ENCODE peak calls at places on chromosomes 3 and 15, in eight cellular contexts. Y is heart right ventricle; Q is glutamatergic neuron; J is activated B cell treated with CpG ODN at 0.5 μM for 24 hours; B is CD4-positive, alpha-beta T cell; T is WTC11; V is GM13977; X is brain microvascular endothelial cell. P is an unnamed sample.

GRCh38 chr3:126683506-126683905 is 20.5 kb upstream of the CHCHD6 start:
- DNase-seq in X (no peak), V (no peak), T (no peak), J (no peak), Y (no peak), Q (no peak), B (no peak), P (no peak)

GRCh38 chr15:81507831-81508230 is 133.8 kb upstream of the TMC3 start:
- DNase-seq in Q (no peak), Y (no peak), X (no peak), B (no peak), J (no peak), V (no peak), T (no peak), P (no peak)

GRCh38 chr3:129563332-129563731 is 20.4 kb downstream of the H1-8 start:
- DNase-seq in Q (no peak), B (no peak), T (no peak), V (no peak), Y (no peak), J (no peak), X (no peak), P (no peak)

GRCh38 chr3:18111702-18112311 is 313.3 kb downstream of the SATB1 start:
- DNase-seq in Y (no peak), X (no peak), T (no peak), J (no peak), B (no peak), V (peak), Q (peak), P (peak)

GRCh38 chr15:26392956-26393355 is 379.9 kb downstream of the GABRB3 start:
- DNase-seq in Q (no peak), B (no peak), Y (no peak), V (no peak), T (no peak), X (no peak), J (no peak), P (no peak)

GRCh38 chr3:143418391-143418790 is 298.8 kb downstream of the CHST2 start:
- DNase-seq in B (no peak), J (no peak), Q (no peak), V (no peak), X (no peak), Y (no peak), T (no peak), P (no peak)

GRCh38 chr3:163626753-163627152 is 1451.5 kb downstream of the SI start:
- DNase-seq in T (no peak), X (no peak), Q (no peak), V (no peak), J (no peak), Y (no peak), B (no peak), P (no peak)

GRCh38 chr3:173301647-173302046 is 95.9 kb upstream of the NLGN1 start:
- DNase-seq in V (no peak), B (no peak), Y (no peak), T (no peak), J (no peak), X (no peak), Q (no peak), P (no peak)

GRCh38 chr3:66437341-66437929 is 63.4 kb downstream of the LRIG1 start:
- DNase-seq in X (no peak), B (no peak), Q (no peak), T (no peak), V (no peak), J (no peak), Y (no peak), P (no peak)

GRCh38 chr15:94791516-94791915 is 560.2 kb downstream of the MCTP2 start:
- DNase-seq in V (no peak), J (no peak), X (no peak), Q (no peak), T (no peak), Y (no peak), B (no peak), P (no peak)

GRCh38 chr3:49351521-49352011 is 6.6 kb downstream of the GPX1 start:
- DNase-seq in T (no peak), V (no peak), X (peak), Q (no peak), J (no peak), Y (no peak), B (no peak), P (no peak)

GRCh38 chr15:63994073-63994600 is 52.1 kb downstream of the DAPK2 start:
- DNase-seq in X (no peak), Q (no peak), T (no peak), V (no peak), Y (no peak), J (no peak), B (no peak), P (no peak)

GRCh38 chr3:11591401-11592266 is 52.1 kb downstream of the VGLL4 start:
- DNase-seq in B (no peak), V (no peak), X (peak), Q (no peak), J (no peak), T (peak), Y (peak), P (no peak)

GRCh38 chr15:58182460-58183163 is 44.4 kb downstream of the AQP9 start:
- DNase-seq in X (no peak), Y (peak), Q (peak), T (peak), B (no peak), V (peak), J (no peak), P (peak)

GRCh38 chr3:56928379-56929068 is 126.8 kb upstream of the ARHGEF3 start:
- DNase-seq in X (peak), Y (no peak), V (no peak), J (no peak), B (peak), Q (no peak), T (no peak), P (no peak)

GRCh38 chr3:45679805-45680204 is 9.4 kb upstream of the SACM1L start:
- DNase-seq in T (no peak), J (no peak), B (no peak), Q (no peak), X (no peak), Y (no peak), V (no peak), P (no peak)

GRCh38 chr3:170802164-170803151 is 67.5 kb downstream of the RPL22L1 start:
- DNase-seq in T (no peak), X (peak), J (no peak), Q (no peak), B (no peak), V (no peak), Y (no peak), P (no peak)

GRCh38 chr15:78859971-78860733 is 12.5 kb upstream of the MORF4L1 start:
- DNase-seq in Y (peak), T (peak), X (peak), J (peak), B (peak), V (peak), Q (peak), P (peak)

GRCh38 chr3:150826466-150827282 is 63.7 kb upstream of the SIAH2 start:
- DNase-seq in T (no peak), Y (no peak), V (no peak), X (no peak), Q (no peak), B (no peak), J (no peak), P (no peak)

GRCh38 chr3:189941679-189942078 is 179.0 kb downstream of the P3H2 start:
- DNase-seq in T (no peak), Y (no peak), X (peak), Q (no peak), B (no peak), V (no peak), J (no peak), P (no peak)

GRCh38 chr15:39680868-39681267 is 100.0 kb downstream of the THBS1 start:
- DNase-seq in V (no peak), T (no peak), J (no peak), Y (no peak), X (no peak), B (no peak), Q (no peak), P (no peak)

GRCh38 chr15:67091073-67091965 is 25.9 kb downstream of the SMAD3 start:
- DNase-seq in B (peak), J (no peak), Y (peak), Q (no peak), T (no peak), V (peak), X (peak), P (peak)

GRCh38 chr3:139534444-139534812 is 5.1 kb downstream of the RBP1 start:
- DNase-seq in T (no peak), J (no peak), Y (no peak), X (peak), Q (no peak), V (no peak), B (no peak), P (no peak)

GRCh38 chr3:157920804-157921203 is 185.4 kb downstream of the SHOX2 start:
- DNase-seq in Q (peak), T (no peak), J (no peak), V (no peak), X (no peak), B (no peak), Y (no peak), P (no peak)

GRCh38 chr15:50148362-50148963 is 29.4 kb upstream of the ATP8B4 start:
- DNase-seq in Y (no peak), B (no peak), T (peak), X (peak), V (no peak), J (no peak), Q (peak), P (no peak)

GRCh38 chr3:108091498-108092259 is 848 bp upstream of the CD47 start:
- DNase-seq in V (peak), Q (no peak), Y (no peak), B (peak), X (no peak), T (peak), J (no peak), P (no peak)

GRCh38 chr3:97815149-97815917 is 6.5 kb upstream of the CRYBG3 start:
- DNase-seq in J (no peak), B (peak), X (no peak), V (no peak), T (no peak), Q (no peak), Y (no peak), P (no peak)

GRCh38 chr3:139559541-139559940 is 20.0 kb upstream of the RBP1 start:
- DNase-seq in X (peak), Y (no peak), V (no peak), B (no peak), J (no peak), Q (no peak), T (no peak), P (no peak)

DNA sequence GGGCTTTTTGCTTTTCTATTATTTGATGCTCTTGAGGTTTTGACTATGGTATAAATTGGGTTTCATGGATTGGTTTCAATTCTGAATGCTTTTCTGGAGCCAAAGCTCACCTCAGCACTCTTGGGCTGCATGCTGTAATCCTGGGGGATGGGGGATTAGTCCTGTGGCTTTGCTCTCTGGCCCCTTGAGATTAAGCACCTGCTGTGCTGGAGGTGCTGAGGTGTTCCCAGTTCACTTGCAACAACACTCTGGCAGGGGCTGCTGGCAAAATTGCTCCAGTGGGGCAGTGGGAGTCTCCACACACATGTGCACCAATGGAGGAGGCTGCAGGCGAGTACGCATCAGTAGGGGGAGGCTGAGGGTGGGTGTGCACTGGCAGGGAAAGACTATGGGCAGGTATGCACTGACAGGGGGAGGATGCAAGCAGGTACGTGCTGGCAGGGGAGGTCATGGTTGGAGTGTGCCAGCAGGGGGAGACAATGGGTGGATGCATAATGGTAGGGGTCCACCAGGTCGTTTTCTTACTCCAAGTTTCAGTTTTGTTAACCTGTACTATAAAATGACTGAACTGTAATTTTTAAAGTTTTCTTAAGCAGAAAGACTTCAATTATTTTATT is 489.2 kb downstream of the FGF12 start:
- DNase-seq in B (no peak), J (no peak), V (no peak), X (no peak), T (peak), Q (peak), Y (no peak), P (no peak)
- TF ChIP-seq CTCF in B (no peak), J (no peak), V (peak), X (peak), T (peak), Q (peak), Y (no peak), P (no peak)

DNA sequence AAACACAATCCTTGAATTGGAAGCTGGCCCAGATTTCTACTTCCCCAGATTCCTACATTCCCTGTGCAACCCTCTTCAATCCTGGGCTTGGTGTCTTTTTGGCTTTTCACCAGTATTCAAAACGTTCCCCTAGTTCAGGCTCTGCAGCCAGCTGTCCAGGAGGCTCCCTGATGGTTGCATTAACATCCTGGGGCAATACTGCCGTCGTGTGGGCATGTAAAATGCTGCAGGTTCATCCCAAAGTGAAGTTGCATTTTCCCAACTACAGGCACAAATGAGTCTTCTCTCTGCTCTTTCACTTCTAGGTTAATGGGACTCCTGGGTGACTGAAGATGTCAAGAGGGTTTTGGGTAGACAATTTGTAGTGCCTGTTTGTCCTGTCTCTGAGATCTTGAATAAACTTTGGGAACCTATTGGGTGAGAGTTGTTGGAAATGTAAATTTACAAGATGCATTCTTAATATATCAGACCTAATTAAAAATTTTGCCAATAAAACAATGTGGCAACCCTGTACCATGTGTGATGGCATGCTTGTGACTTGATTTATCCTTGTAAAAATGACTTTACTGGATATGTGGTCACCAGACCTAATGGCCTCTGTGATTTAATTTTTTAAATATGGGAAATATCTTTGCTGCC is 28.6 kb downstream of the SOX14 start:
- DNase-seq in X (peak), Q (peak), T (peak), J (no peak), Y (no peak), B (no peak), V (peak), P (no peak)
- TF ChIP-seq CTCF in X (peak), Q (peak), T (peak), J (no peak), Y (no peak), B (no peak), V (peak), P (peak)

DNA sequence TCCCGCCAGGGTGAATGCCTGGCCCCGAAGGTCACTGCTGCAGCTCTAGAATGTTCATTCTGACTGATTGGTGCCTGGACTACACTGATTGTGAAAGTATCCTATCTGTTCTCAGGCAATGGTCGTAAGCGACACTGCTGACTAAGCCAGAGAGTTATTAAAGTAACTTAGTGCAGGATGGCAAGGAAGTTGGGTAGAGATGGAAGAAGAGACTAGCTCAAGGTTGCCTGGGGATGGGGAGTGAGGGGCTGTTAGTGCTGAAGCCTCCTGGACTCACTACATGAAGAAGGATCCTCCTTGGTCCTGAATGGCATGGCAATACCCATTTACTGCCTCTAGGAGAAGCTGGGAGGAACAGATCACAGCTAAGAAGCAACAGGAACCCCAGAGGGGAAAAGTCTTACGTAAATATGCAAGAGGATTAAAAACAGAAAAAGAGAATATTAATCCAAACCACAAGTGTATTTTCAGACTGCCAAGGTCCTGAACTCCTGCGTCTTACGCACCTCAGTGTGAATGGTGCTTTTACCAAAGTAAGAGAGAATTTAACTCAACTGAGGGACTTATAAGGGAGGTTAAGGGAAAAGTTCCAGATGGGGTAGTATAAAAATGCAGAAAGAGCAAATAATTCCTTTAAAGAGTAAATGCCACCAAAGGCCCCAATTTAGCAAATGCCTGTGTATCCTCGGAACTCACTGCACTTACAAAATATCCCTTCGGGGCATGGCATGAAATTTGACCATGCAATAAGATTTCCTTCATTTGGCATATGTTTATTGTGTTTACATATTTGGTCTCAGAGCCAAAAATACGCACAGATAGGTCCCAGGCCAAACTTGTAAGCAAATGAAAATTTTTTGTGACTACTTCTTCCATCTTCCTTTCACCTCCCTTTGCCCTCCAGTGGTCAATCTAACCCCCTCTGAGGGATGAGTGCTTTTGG is 64.0 kb upstream of the DGKG start:
- DNase-seq in J (no peak), X (peak), T (no peak), V (no peak), Q (no peak), B (no peak), Y (no peak), P (no peak)
- TF ChIP-seq CTCF in J (no peak), X (peak), T (no peak), V (peak), Q (peak), B (no peak), Y (peak), P (no peak)

GRCh38 chr3:86702381-86702958 is 288.5 kb downstream of the VGLL3 start:
- DNase-seq in B (no peak), V (peak), T (no peak), Q (no peak), Y (no peak), X (no peak), J (no peak), P (peak)
- TF ChIP-seq CTCF in B (peak), V (peak), T (peak), Q (peak), Y (peak), X (peak), J (peak), P (peak)

P was measured in GM10248.